ENCODE peak calls at places on chromosomes 3 and 15, in nine cellular contexts. O, H, Q, G, I, P, S, A and L are unnamed samples.

GRCh38 chr15:25909325-25909724 is 46.2 kb upstream of the ATP10A start:
- DNase-seq in Q (no peak), G (no peak), P (no peak), A (no peak), S (no peak), O (no peak), I (no peak), H (no peak), L (no peak)

GRCh38 chr3:45939341-45939771 is 3.9 kb upstream of the CXCR6 start:
- DNase-seq in A (no peak), P (no peak), O (peak), H (peak), G (no peak), S (no peak), I (peak), Q (no peak), L (no peak)

GRCh38 chr3:8621141-8621540 is 23.5 kb downstream of the SSUH2 start:
- DNase-seq in Q (no peak), O (no peak), P (no peak), G (no peak), S (no peak), A (no peak), I (no peak), H (no peak), L (no peak)

GRCh38 chr3:16286672-16287604 is 21.9 kb downstream of the OXNAD1 start:
- DNase-seq in P (no peak), A (no peak), H (no peak), Q (no peak), S (no peak), O (no peak), G (no peak), I (no peak), L (no peak)

GRCh38 chr3:129226374-129226773 is 23.0 kb upstream of the COPG1 start:
- DNase-seq in H (peak), O (no peak), G (peak), Q (peak), P (peak), S (peak), A (peak), I (no peak), L (no peak)

GRCh38 chr3:42134867-42135464 is 43.8 kb downstream of the TRAK1 start:
- DNase-seq in P (peak), S (no peak), G (no peak), H (no peak), O (no peak), A (no peak), Q (no peak), I (no peak), L (no peak)

GRCh38 chr3:105456017-105456416 is 89.3 kb downstream of the ALCAM start:
- DNase-seq in A (no peak), H (no peak), O (no peak), I (no peak), S (no peak), Q (no peak), P (no peak), G (no peak), L (no peak)

GRCh38 chr15:82710208-82710555 is 507 bp upstream of the AP3B2 start:
- DNase-seq in I (no peak), S (no peak), Q (no peak), O (no peak), P (no peak), H (no peak), A (no peak), G (no peak), L (no peak)

GRCh38 chr3:62981962-62982361 is 106.7 kb upstream of the CADPS start:
- DNase-seq in S (no peak), H (no peak), G (no peak), A (no peak), I (no peak), Q (no peak), O (no peak), P (no peak), L (no peak)

GRCh38 chr3:111465081-111465670 is 76.8 kb upstream of the CD96 start:
- DNase-seq in S (no peak), O (no peak), P (no peak), I (peak), Q (no peak), H (no peak), G (no peak), A (no peak), L (peak)

GRCh38 chr3:63763156-63763555 is 55.9 kb upstream of the C3orf49 start:
- DNase-seq in G (no peak), Q (no peak), I (no peak), H (no peak), A (no peak), S (no peak), O (no peak), P (no peak), L (no peak)

GRCh38 chr3:31980530-31981205 is 394 bp downstream of the OSBPL10 start:
- DNase-seq in O (peak), I (peak), Q (peak), A (peak), H (peak), G (peak), P (peak), S (peak), L (peak)
- TF ChIP-seq CTCF in O (no peak), I (peak), Q (no peak), A (no peak), H (peak), G (no peak), P (no peak), S (no peak), L (no peak)

DNA sequence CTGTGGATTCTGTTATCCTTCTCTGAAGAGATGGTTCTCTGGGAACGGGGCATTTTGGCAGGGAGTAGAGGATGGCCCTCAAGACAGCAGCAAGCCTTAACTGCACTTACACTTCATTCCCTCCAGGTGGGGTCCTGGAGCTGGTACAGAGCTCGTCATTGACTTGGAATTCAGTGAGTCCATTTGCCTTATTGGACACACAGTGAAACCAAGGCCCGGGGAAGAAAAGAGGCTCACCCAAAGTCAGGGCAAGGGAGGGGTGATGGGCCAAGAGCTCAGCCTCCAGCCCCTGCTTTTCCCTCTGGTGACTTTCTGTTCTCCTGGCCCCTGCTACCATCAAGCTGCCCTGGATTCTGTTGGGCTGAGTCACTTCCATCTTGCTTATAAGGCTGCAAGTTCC is 125.6 kb downstream of the ETFA start:
- DNase-seq in G (no peak), S (no peak), A (no peak), P (peak), O (peak), H (peak), Q (no peak), I (peak), L (peak)
- TF ChIP-seq CTCF in G (peak), S (peak), A (peak), P (peak), O (peak), H (peak), Q (peak), I (peak), L (peak)

GRCh38 chr3:116148881-116149530 is 296.3 kb downstream of the LSAMP start:
- DNase-seq in P (no peak), Q (no peak), A (no peak), S (no peak), O (no peak), G (no peak), H (peak), I (no peak), L (no peak)
- TF ChIP-seq CTCF in P (no peak), Q (no peak), A (no peak), S (no peak), O (no peak), G (no peak), H (no peak), I (no peak), L (no peak)

DNA sequence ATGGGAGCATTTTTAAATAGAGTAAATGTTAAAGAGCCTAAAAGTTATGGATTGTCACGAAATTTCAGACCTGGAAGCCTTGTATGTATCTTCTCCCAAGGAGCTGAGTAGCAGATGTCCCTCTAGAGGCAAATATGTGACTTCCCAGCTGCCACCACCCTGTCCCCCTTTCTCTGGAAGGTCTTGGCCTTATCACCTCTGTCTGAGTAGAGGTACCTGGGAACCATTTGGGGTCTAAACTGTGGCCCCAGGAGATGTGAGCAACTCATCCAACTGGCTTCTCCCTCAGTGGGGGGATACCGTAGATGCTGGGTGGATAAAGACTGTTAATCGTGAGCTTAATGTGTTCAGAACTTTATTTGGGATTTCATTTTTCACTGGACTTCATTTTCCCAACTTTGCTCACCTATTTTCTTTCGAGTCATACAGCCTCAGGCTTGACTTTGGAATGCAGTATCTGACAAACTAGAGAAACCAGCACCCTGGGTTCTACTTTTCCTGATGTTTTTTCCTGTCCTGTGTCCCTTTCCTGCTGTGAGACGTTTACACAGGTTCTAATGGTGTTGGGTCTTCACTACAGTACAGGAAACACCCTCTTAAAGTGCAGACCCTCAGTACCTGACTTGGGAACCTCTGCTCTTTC is 53.3 kb upstream of the CCR4 start:
- DNase-seq in H (no peak), I (no peak), Q (no peak), P (no peak), A (no peak), O (no peak), S (no peak), G (no peak), L (no peak)
- TF ChIP-seq CTCF in H (no peak), I (peak), Q (no peak), P (no peak), A (no peak), O (no peak), S (no peak), G (no peak), L (no peak)

GRCh38 chr3:4996771-4997291 is 17.6 kb downstream of the BHLHE40 start:
- DNase-seq in G (no peak), I (no peak), A (no peak), H (no peak), S (no peak), O (no peak), Q (no peak), P (no peak), L (no peak)
- TF ChIP-seq CTCF in G (no peak), I (no peak), A (no peak), H (no peak), S (no peak), O (no peak), Q (no peak), P (no peak), L (no peak)

GRCh38 chr15:55589297-55589696 is 1.2 kb upstream of the PYGO1 start:
- DNase-seq in I (no peak), A (no peak), O (no peak), H (no peak), P (no peak), S (no peak), Q (no peak), G (no peak), L (no peak)
- TF ChIP-seq CTCF in I (no peak), A (no peak), O (no peak), H (no peak), P (no peak), S (no peak), Q (no peak), G (no peak), L (no peak)

DNA sequence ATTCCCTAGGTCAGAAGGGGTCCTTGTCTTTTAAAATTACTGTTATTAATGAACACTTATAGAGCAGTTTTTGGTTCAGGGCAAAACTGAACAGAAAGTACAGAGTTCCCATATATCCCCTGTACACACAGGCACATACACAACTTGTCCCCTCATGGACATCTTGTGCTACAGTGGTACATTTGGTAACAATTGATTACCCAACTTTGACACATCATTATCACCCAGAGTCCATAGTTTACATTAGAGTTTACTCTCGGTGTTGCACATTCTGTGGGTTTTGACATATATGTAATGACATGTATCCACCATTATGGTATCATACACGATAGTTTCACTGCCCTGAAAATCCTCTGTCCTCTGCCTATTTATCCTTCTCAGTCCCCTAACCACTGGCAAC is 984 bp upstream of the EDC3 start:
- DNase-seq in A (no peak), G (no peak), P (no peak), O (no peak), I (no peak), H (no peak), S (no peak), Q (no peak), L (no peak)
- TF ChIP-seq CTCF in A (no peak), G (no peak), P (no peak), O (no peak), I (no peak), H (no peak), S (no peak), Q (no peak), L (no peak)

DNA sequence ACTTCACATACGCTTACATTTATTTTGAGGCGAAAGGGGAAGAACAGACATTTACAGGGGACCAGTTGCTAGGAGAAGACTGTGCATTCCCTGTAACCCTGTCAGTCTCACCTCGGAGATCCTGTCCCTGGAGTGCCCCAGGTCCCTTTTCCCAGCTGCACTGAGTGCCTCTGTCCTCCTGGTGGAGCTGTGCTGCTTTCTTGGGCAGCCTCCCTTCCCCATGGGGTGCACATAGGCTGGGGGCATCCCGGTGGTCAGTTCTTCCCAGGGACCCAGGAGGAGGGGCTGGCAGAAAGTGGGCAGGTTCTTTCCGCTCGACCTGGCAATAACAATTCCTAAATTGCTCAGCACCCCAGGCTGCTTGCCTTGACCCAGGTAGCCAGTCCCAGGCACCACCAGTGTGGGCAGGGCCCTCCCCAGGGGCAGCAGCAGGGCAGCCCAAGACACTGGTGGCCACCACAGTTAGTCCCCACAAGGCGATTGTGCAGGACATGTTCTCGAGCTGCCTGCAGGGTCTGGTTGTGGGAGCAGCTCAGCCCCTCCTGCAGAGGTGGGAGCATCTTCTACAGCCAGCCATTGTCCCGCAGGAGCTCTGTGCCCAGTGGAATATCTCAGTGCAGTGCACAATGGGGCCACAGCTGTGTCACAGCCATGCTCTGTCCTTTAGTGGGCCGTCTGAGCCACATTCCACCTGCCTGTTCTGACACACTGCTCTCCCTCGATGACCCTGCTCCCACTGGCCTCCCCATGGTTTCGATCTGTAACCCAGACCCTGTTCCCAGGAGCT is 36.3 kb downstream of the APBA2 start:
- DNase-seq in H (no peak), I (no peak), S (no peak), G (no peak), Q (no peak), P (no peak), A (no peak), O (no peak), L (no peak)
- TF ChIP-seq CTCF in H (peak), I (peak), S (no peak), G (no peak), Q (no peak), P (no peak), A (no peak), O (peak), L (no peak)

GRCh38 chr3:185976100-185976499 is 38.3 kb upstream of the TRA2B start:
- DNase-seq in P (no peak), O (no peak), H (no peak), Q (no peak), I (no peak), S (no peak), A (no peak), G (no peak), L (no peak)
- TF ChIP-seq CTCF in P (no peak), O (no peak), H (no peak), Q (no peak), I (no peak), S (no peak), A (no peak), G (no peak), L (no peak)